ENCODE peak calls at places on chromosomes 3 and 15, in four cellular contexts. G, E, C and M are unnamed samples.

GRCh38 chr3:186783070-186783730 is at the start of gene EIF4A2:
- DNase-seq in E (peak), C (peak), G (peak), M (peak)

GRCh38 chr3:129612350-129613204 is 6.1 kb upstream of the PLXND1 start:
- DNase-seq in C (no peak), G (peak), E (peak), M (peak)

GRCh38 chr15:47670365-47670764 is 46.9 kb upstream of the SEMA6D start:
- DNase-seq in C (no peak), G (no peak), E (no peak), M (no peak)

GRCh38 chr15:68712886-68713285 is 107.8 kb downstream of the ANP32A start:
- DNase-seq in C (no peak), G (no peak), E (no peak), M (peak)

GRCh38 chr15:64895285-64896065 is 16.2 kb upstream of the ANKDD1A start:
- DNase-seq in C (no peak), E (no peak), G (no peak), M (no peak)

GRCh38 chr3:142319094-142319493 is 93.7 kb upstream of the GK5 start:
- DNase-seq in E (no peak), G (no peak), C (no peak), M (no peak)

GRCh38 chr3:184405075-184406060 is 25.5 kb downstream of the CHRD start:
- DNase-seq in E (no peak), G (no peak), C (peak), M (peak)

GRCh38 chr3:102156426-102156825 is 278.4 kb upstream of the ZPLD1 start:
- DNase-seq in E (no peak), C (no peak), G (no peak), M (no peak)

GRCh38 chr3:51945031-51945840 is 3.1 kb downstream of the PARP3 start:
- DNase-seq in C (no peak), G (no peak), E (no peak), M (peak)

GRCh38 chr15:55357774-55358173 is 38.8 kb downstream of the PIGB start:
- DNase-seq in G (no peak), C (no peak), E (no peak), M (no peak)

GRCh38 chr3:49719214-49719884 is at the start of gene AMIGO3:
- DNase-seq in E (peak), G (peak), C (peak), M (peak)

GRCh38 chr3:153624310-153625030 is 462.4 kb downstream of the RAP2B start:
- DNase-seq in G (no peak), C (no peak), E (no peak), M (no peak)

GRCh38 chr15:69602921-69603320 is 150.3 kb downstream of the RPLP1 start:
- DNase-seq in C (no peak), E (no peak), G (no peak), M (no peak)

GRCh38 chr15:73732911-73733310 is 20.2 kb downstream of the INSYN1 start:
- DNase-seq in G (no peak), C (no peak), E (no peak), M (no peak)

GRCh38 chr15:73723146-73723545 is 30.0 kb downstream of the INSYN1 start:
- DNase-seq in C (no peak), G (no peak), E (no peak), M (no peak)

GRCh38 chr15:73724211-73724610 is 28.9 kb downstream of the INSYN1 start:
- DNase-seq in G (no peak), E (no peak), C (no peak), M (no peak)

GRCh38 chr15:73722425-73722824 is 30.7 kb downstream of the INSYN1 start:
- DNase-seq in C (no peak), G (no peak), E (no peak), M (no peak)

DNA sequence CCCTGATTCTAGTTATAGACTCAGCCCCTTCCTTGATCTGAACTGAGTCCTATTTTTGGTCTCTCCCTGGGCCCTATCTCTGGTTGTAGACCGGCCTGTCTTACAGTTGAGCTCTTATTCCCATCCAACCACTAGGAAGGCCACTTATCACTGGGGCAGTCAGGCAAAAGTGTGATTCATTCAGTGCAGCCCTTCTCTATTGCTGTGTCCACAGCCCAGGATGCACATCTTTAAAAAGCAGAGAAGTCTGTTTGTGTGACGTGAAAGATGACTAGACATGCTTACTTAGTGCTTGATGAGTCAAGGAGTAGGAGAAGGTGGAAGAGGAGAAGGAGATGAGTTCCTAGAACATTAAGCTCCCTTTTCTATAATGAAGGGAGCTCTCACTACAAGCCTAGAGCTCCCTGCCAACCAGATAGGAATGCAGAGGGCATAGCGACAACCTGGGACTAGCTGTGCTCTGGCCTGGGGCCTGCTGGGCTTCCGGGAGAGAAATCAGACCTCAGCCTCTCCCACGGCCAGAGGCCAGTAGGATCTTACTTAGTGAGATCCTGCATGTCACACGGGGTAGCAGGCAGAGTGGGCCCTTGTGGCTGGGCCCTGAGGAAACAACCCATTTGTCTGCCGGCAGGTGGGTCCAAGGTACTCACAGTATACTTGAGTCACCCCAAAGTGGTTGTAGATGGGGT is 25.7 kb downstream of the INSYN1 start:
- DNase-seq in E (no peak), C (no peak), G (peak), M (no peak)
- H3K27ac ChIP-seq in E (peak), C (no peak), G (peak), M (no peak)

GRCh38 chr3:46506526-46506925 is 8.8 kb downstream of the RTP3 start:
- DNase-seq in C (no peak), G (no peak), E (no peak), M (no peak)
- TF ChIP-seq CTCF in C (no peak), G (no peak), E (no peak), M (no peak)

GRCh38 chr3:169992781-169993180 is 26.2 kb downstream of the SEC62 start:
- DNase-seq in E (no peak), G (no peak), C (no peak), M (no peak)
- H3K27ac ChIP-seq in E (no peak), G (peak), C (no peak), M (no peak)

GRCh38 chr3:42961633-42962032 is 17.5 kb upstream of the GASK1A start:
- DNase-seq in C (peak), G (no peak), E (no peak), M (no peak)

GRCh38 chr3:42960781-42961180 is 18.3 kb upstream of the GASK1A start:
- DNase-seq in E (no peak), G (no peak), C (no peak), M (no peak)

GRCh38 chr3:42960282-42960681 is 18.8 kb upstream of the GASK1A start:
- DNase-seq in G (no peak), C (no peak), E (no peak), M (no peak)

DNA sequence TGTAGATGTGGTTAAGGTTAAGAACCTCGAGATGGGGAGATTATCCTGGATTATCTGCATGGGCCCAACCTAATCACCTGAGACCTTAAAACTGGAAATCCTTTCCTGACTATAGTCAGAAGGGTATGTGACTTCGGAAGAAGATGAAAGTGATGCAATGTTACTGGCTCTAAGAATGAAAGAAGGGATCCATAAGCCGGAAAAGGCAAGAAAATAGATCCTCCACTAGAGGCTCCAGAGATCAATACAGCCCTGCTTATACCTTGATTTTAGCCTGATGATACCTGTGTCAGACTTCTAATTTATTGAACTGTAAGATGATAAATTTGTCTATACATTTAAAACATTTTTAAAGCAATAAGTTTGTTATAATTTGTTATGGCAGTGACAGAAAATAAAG is 21.5 kb upstream of the GASK1A start:
- DNase-seq in C (peak), E (no peak), G (no peak), M (no peak)
- TF ChIP-seq CTCF in C (peak), E (no peak), G (no peak), M (no peak)